ENCODE peak calls at places on chromosomes 1 and 21, in six cellular contexts. Q, M, P, T, X and B are unnamed samples.

GRCh38 chr1:119582801-119583200 is 65.3 kb downstream of the ZNF697 start:
- DNase-seq in Q (peak; percentile 34), M (peak; percentile 48), P (peak; percentile 53), T (peak; percentile 16), X (peak; percentile 69), B (peak; percentile 59)

GRCh38 chr1:6602669-6603423 is at the start of gene KLHL21:
- DNase-seq in Q (peak; percentile 91), M (peak; percentile 73), P (peak; percentile 85), T (peak; percentile 90), X (peak; percentile 91), B (peak; percentile 93)

GRCh38 chr1:108051625-108052382 is 86.8 kb upstream of the VAV3 start:
- DNase-seq in Q (no peak), M (no peak), P (no peak), T (no peak), X (peak; percentile 55), B (no peak)

GRCh38 chr1:121483961-121484424 is 299.2 kb downstream of the SRGAP2C start:
- DNase-seq in Q (no peak), M (peak; percentile 11), P (no peak), T (no peak), X (no peak), B (no peak)

GRCh38 chr1:83857108-83857507 is 141.8 kb downstream of the TTLL7 start:
- DNase-seq in Q (no peak), M (no peak), P (no peak), T (no peak), X (peak; percentile 22), B (no peak)

GRCh38 chr1:77900687-77901293 is 12.4 kb downstream of the NEXN start:
- DNase-seq in Q (peak; percentile 25), M (peak; percentile 22), P (peak; percentile 38), T (peak; percentile 31), X (peak; percentile 63), B (no peak)

GRCh38 chr1:115251856-115252255 is 86.2 kb downstream of the NGF start:
- DNase-seq in Q (no peak), M (no peak), P (peak; percentile 26), T (no peak), X (no peak), B (no peak)

GRCh38 chr1:245921417-245921816 is 585.7 kb downstream of the SMYD3 start:
- DNase-seq in Q (no peak), M (no peak), P (no peak), T (no peak), X (no peak), B (no peak)

GRCh38 chr21:20451051-20451450 is 547.2 kb upstream of the NCAM2 start:
- DNase-seq in Q (no peak), M (no peak), P (no peak), T (no peak), X (no peak), B (no peak)

GRCh38 chr21:20443558-20444155 is 554.6 kb upstream of the NCAM2 start:
- DNase-seq in Q (no peak), M (no peak), P (no peak), T (peak; percentile 46), X (peak; percentile 56), B (no peak)

DNA sequence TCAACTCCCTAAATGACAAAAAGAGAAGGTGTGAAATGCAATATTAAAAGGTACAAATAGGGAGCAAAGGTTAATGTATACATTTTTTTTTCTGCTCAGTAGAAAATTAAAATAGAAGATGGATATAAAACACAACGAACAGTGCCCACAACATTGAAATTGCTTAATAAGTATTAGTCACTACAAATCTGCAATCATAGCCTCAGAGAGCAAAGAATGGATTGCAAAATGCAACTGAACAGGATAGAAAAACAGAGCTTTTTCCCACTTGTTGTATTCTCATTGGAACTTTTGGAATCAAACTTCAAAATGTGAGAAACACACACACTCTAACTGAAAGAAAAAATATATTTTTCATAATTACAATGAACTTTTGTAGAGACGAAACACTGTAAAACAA is 552.2 kb upstream of the NCAM2 start:
- DNase-seq in Q (no peak), M (no peak), P (no peak), T (no peak), X (no peak), B (no peak)
- H3K9me3 ChIP-seq in Q (no peaks in the 10 kb centered on the region), M (no peaks in the 10 kb centered on the region), P (no peaks in the 10 kb centered on the region), T (no peaks in the 10 kb centered on the region), X (no peaks in the 10 kb centered on the region), B (no peaks in the 10 kb centered on the region)

GRCh38 chr1:15526490-15527339 is at the start of gene DNAJC16:
- DNase-seq in Q (peak; percentile 99), M (peak; percentile 99), P (peak; percentile 99), T (peak; percentile 100), X (peak; percentile 100), B (peak; percentile 99)
- TF ChIP-seq CTCF in Q (peak; percentile 42), M (peak; percentile 58), P (peak; percentile 52), T (peak; percentile 23), X (peak; percentile 28), B (peak; percentile 42)

DNA sequence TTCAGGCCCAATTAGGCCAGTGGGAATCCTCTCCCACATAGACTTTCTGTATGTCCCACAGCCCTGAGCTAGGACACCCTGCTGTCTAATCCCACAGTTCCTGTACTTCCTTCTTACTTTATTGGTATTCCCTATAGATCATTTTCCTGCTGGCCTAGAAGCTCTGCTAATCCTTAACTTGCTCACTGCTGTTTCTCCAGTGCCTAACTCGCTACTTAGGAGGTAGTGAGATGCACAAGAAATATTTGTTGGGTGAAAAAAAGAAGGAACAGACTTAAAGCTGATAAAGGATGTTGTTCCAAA is 34.1 kb upstream of the FHAD1 start:
- DNase-seq in Q (no peak), M (no peak), P (peak; percentile 49), T (no peak), X (peak; percentile 60), B (no peak)
- H3K27ac ChIP-seq in Q (peak overlapping the region; percentile 76), M (no peak overlapping the region), P (no peak overlapping the region), T (no peak overlapping the region), X (peak overlapping the region; percentile 83), B (peak overlapping the region; percentile 34)

GRCh38 chr1:4627353-4627752 is 27.1 kb upstream of the AJAP1 start:
- DNase-seq in Q (no peak), M (no peak), P (no peak), T (no peak), X (peak; percentile 24), B (no peak)

GRCh38 chr1:4628992-4629391 is 25.4 kb upstream of the AJAP1 start:
- DNase-seq in Q (no peak), M (no peak), P (no peak), T (no peak), X (no peak), B (no peak)

GRCh38 chr1:4626061-4626460 is 28.3 kb upstream of the AJAP1 start:
- DNase-seq in Q (no peak), M (no peak), P (no peak), T (no peak), X (no peak), B (no peak)

GRCh38 chr1:4624801-4625200 is 29.6 kb upstream of the AJAP1 start:
- DNase-seq in Q (no peak), M (no peak), P (no peak), T (no peak), X (no peak), B (no peak)

DNA sequence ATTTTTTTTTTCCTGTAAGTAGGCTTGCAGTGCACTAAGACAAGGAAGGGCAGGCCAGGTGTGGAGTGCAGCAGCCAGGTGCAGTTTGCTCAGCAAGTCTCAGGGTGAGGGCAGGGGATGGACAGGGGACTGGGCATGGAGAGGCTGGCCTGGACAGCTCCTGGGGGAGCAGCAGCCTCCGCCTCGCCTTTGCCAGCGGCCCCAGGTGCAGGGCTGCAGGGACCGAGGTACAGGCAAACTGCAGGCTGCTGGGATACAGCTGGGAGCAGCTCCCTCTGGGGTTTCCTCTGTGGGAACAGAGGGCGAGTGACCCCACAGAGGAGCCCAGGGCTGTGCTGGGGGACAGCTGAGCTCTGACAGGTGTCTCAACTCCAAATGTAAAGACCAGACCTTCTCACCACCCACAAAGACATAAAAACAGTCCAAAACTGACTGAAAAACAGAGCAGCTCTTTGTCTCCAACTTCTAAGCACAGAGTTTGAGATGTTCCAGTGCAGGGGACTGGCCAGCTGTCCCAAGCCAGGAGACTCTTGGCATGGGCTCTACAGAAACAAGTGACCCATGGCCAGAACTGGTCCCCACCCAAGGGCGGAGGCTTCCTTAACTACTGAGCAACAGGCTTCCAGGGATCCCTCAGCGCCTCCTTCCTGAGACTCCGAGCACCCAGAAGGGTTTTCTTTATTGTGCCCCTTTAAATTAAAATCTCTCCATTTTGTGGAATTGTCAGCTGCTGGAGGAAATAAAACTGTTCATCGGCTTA is 27.7 kb upstream of the AJAP1 start:
- DNase-seq in Q (no peak), M (no peak), P (no peak), T (no peak), X (no peak), B (no peak)
- H3K9me3 ChIP-seq in Q (no peaks in the 10 kb centered on the region), M (no peaks in the 10 kb centered on the region), P (no peaks in the 10 kb centered on the region), T (no peaks in the 10 kb centered on the region), X (no peaks in the 10 kb centered on the region), B (no peaks in the 10 kb centered on the region)

DNA sequence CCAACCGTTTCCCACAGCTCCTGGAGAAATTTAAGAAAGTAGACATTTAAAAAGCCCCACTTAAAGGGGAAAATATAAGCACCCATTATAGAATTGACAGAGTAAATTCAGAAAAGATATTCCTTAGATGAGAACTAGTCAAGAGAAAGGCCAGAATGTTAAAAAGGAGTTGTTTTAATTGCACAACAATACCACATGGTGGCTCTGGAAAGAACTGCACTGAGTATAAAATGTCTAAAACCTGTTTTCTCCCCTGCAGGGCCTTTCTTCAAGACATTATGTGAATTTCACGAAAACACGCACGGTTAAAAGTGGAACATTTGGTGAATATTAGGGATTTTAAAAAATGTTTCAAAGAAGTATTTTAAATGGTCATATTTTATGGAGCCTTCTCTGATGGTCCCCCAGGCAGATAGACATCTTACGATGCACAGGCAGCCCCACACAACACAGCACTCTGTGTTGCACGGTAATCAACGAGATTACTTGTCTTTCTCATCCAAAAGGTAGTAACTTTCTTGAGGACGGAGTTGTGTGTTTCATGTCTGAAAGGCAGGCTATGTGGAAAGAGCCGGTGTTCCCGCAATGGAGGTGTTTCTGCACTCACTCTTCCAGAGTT is 101.9 kb downstream of the PRRX1 start:
- DNase-seq in Q (no peak), M (no peak), P (no peak), T (peak; percentile 27), X (peak; percentile 13), B (no peak)
- TF ChIP-seq CTCF in Q (no peak), M (peak; percentile 75), P (peak; percentile 8), T (peak; percentile 35), X (peak; percentile 55), B (peak; percentile 30)

GRCh38 chr1:67735806-67736627 is 51.0 kb downstream of the GADD45A start:
- DNase-seq in Q (peak; percentile 78), M (peak; percentile 81), P (no peak), T (peak; percentile 77), X (peak; percentile 46), B (peak; percentile 55)
- H3K27ac ChIP-seq in Q (peak overlapping the region; percentile 79), M (peak overlapping the region; percentile 90), P (no peak overlapping the region), T (peak overlapping the region; percentile 68), X (no peak overlapping the region), B (peak overlapping the region; percentile 53)

GRCh38 chr1:59477286-59477685 is 180.4 kb downstream of the FGGY start:
- DNase-seq in Q (no peak), M (peak; percentile 86), P (no peak), T (no peak), X (no peak), B (no peak)
- H3K9me3 ChIP-seq in Q (no peaks in the 10 kb centered on the region), M (no peaks in the 10 kb centered on the region), P (no peaks in the 10 kb centered on the region), T (no peaks in the 10 kb centered on the region), X (no peaks in the 10 kb centered on the region), B (no peaks in the 10 kb centered on the region)

DNA sequence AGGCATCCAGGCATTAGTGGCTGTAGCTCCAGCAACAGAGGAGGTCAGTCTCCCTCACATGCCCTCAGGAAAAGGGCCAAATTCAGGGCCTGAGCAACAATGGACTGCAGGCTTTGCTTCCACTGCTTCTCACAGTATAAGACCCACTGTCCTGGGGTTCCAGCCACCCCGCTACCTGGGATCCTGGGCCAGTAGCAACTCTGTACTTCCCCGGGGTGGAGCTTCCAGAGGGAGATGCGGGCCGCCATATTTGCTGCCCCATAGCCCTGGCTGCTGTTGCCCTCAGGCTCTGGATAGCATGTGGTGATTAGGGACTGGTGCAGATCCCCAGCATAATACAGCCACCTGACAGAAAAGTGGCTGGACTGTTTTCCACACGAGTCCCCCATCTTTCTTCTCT is 201.1 kb upstream of the POGK start:
- DNase-seq in Q (no peak), M (no peak), P (no peak), T (no peak), X (no peak), B (no peak)
- TF ChIP-seq CTCF in Q (no peak), M (no peak), P (no peak), T (no peak), X (no peak), B (no peak)